ENCODE peak calls at places on chromosomes 12 and 14, in seven cellular contexts. H, Y, Z, M, E, L and X are unnamed samples.

GRCh38 chr12:49705479-49706267 is 1.5 kb downstream of the FMNL3 start:
- DNase-seq in L (no peak), M (no peak), Z (no peak), Y (no peak), H (no peak), E (peak), X (peak)

GRCh38 chr14:89000007-89000942 is 175.8 kb downstream of the TTC8 start:
- DNase-seq in Z (no peak), E (peak), Y (peak), H (no peak), M (no peak), L (peak), X (peak)

GRCh38 chr12:27686147-27686546 is 10.1 kb upstream of the REP15 start:
- DNase-seq in Z (no peak), E (no peak), Y (peak), H (no peak), M (no peak), L (no peak), X (no peak)

GRCh38 chr14:21039059-21039422 is 3.1 kb upstream of the RNASE7 start:
- DNase-seq in Y (no peak), H (no peak), Z (no peak), E (peak), L (no peak), M (peak), X (peak)

GRCh38 chr14:32761381-32761968 is 177.2 kb upstream of the NPAS3 start:
- DNase-seq in E (peak), Y (no peak), Z (no peak), M (no peak), H (no peak), L (no peak), X (peak)

GRCh38 chr14:54173782-54174181 is 217.2 kb upstream of the BMP4 start:
- DNase-seq in H (no peak), L (no peak), Y (no peak), E (peak), Z (no peak), M (no peak), X (no peak)

GRCh38 chr12:27340971-27341370 is 8.3 kb downstream of the BMAL2 start:
- DNase-seq in Y (no peak), Z (no peak), H (no peak), M (no peak), E (no peak), L (no peak), X (peak)

GRCh38 chr12:118586433-118586832 is 210.1 kb downstream of the SUDS3 start:
- DNase-seq in Z (no peak), E (no peak), H (no peak), L (no peak), Y (no peak), M (no peak), X (no peak)

GRCh38 chr12:87425942-87426554 is 603.2 kb downstream of the C12orf50 start:
- DNase-seq in M (no peak), H (no peak), Z (no peak), E (no peak), L (no peak), Y (peak), X (peak)

GRCh38 chr12:57147641-57147944 is 174 bp upstream of the LRP1-AS start:
- DNase-seq in Z (no peak), Y (no peak), L (no peak), M (no peak), E (peak), H (no peak), X (peak)

GRCh38 chr14:98900721-98901272 is 371.2 kb downstream of the BCL11B start:
- DNase-seq in Y (no peak), M (no peak), L (no peak), H (no peak), Z (no peak), E (no peak), X (no peak)

GRCh38 chr12:114306646-114307045 is 99.3 kb downstream of the TBX5 start:
- DNase-seq in H (no peak), Z (no peak), L (no peak), M (no peak), E (peak), Y (no peak), X (no peak)

GRCh38 chr12:104671407-104672095 is 214.8 kb downstream of the CHST11 start:
- DNase-seq in L (peak), M (no peak), Y (peak), Z (peak), E (peak), H (peak), X (peak)

GRCh38 chr14:99508896-99509629 is 27.9 kb downstream of the CCNK start:
- DNase-seq in Y (no peak), Z (no peak), H (no peak), E (no peak), M (no peak), L (no peak), X (no peak)

GRCh38 chr12:75814856-75815754 is 216.5 kb downstream of the PHLDA1 start:
- DNase-seq in E (peak), L (no peak), M (no peak), Y (peak), Z (peak), H (no peak), X (peak)

GRCh38 chr14:54786816-54787215 is 115.8 kb downstream of the GCH1 start:
- DNase-seq in H (no peak), E (no peak), Z (no peak), M (no peak), Y (no peak), L (no peak), X (no peak)

GRCh38 chr14:50733479-50733878 is 65.4 kb upstream of the SAV1 start:
- DNase-seq in M (no peak), H (no peak), Z (no peak), Y (no peak), E (peak), L (no peak), X (no peak)

GRCh38 chr14:68404652-68405183 is 388.1 kb downstream of the ZFP36L1 start:
- DNase-seq in Y (no peak), L (no peak), Z (peak), H (no peak), M (no peak), E (no peak), X (no peak)

GRCh38 chr12:125332900-125333299 is 267.7 kb downstream of the AACS start:
- DNase-seq in E (no peak), L (no peak), H (no peak), Z (no peak), Y (no peak), M (no peak), X (no peak)

GRCh38 chr14:106080922-106081321 is 554.5 kb downstream of the TMEM121 start:
- DNase-seq in Z (no peak), M (no peak), L (no peak), H (no peak), E (no peak), Y (no peak), X (no peak)

GRCh38 chr14:98198385-98198784 is 1073.6 kb downstream of the BCL11B start:
- DNase-seq in M (no peak), E (no peak), Y (no peak), Z (peak), L (no peak), H (no peak), X (no peak)

GRCh38 chr12:123937707-123938600 is 34.7 kb downstream of the CCDC92 start:
- DNase-seq in E (no peak), H (no peak), Z (peak), M (no peak), L (no peak), Y (no peak), X (no peak)